ENCODE peak calls at places on chromosomes 4 and X, in four cellular contexts. One of them, this sample, is unnamed.

GRCh38 chr4:53346920-53347852 is 18.7 kb downstream of the SCFD2 start:
- DNase-seq in cardiac muscle cell: peak; percentile 23
- DNase-seq in ovary: no peak
- DNase-seq in GM23338: no peak
- DNase-seq in this sample: no peak

GRCh38 chr4:69831646-69832325 is 28.2 kb downstream of the SULT1E1 start:
- DNase-seq in GM23338: no peak
- DNase-seq in cardiac muscle cell: no peak
- DNase-seq in ovary: no peak
- DNase-seq in this sample: no peak

GRCh38 chrX:18792828-18793227 is 85.4 kb downstream of the PPEF1 start:
- DNase-seq in cardiac muscle cell: no peak
- DNase-seq in ovary: no peak
- DNase-seq in GM23338: no peak
- DNase-seq in this sample: no peak

GRCh38 chr4:30094866-30095265 is 625.3 kb upstream of the PCDH7 start:
- DNase-seq in cardiac muscle cell: peak; percentile 14
- DNase-seq in ovary: no peak
- DNase-seq in GM23338: no peak
- DNase-seq in this sample: no peak

GRCh38 chr4:18932940-18933339 is 911.4 kb upstream of the LCORL start:
- DNase-seq in ovary: no peak
- DNase-seq in GM23338: no peak
- DNase-seq in cardiac muscle cell: no peak
- DNase-seq in this sample: no peak

GRCh38 chr4:93080316-93080715 is 748.2 kb upstream of the ATOH1 start:
- DNase-seq in cardiac muscle cell: no peak
- DNase-seq in ovary: no peak
- DNase-seq in GM23338: no peak
- DNase-seq in this sample: no peak

GRCh38 chr4:79198886-79199591 is 126.8 kb downstream of the NAA11 start:
- DNase-seq in GM23338: no peak
- DNase-seq in ovary: no peak
- DNase-seq in cardiac muscle cell: no peak
- DNase-seq in this sample: no peak

GRCh38 chr4:57465321-57466056 is 355.3 kb upstream of the IGFBP7 start:
- DNase-seq in GM23338: no peak
- DNase-seq in ovary: no peak
- DNase-seq in cardiac muscle cell: no peak
- DNase-seq in this sample: no peak

GRCh38 chrX:53595266-53595810 is 91.2 kb downstream of the HUWE1 start:
- DNase-seq in ovary: no peak
- DNase-seq in GM23338: no peak
- DNase-seq in cardiac muscle cell: no peak
- DNase-seq in this sample: no peak

GRCh38 chr4:101730291-101731117 is 60.0 kb upstream of the BANK1 start:
- DNase-seq in cardiac muscle cell: peak; percentile 89
- DNase-seq in ovary: peak; percentile 40
- DNase-seq in GM23338: peak; percentile 81
- DNase-seq in this sample: peak; percentile 78

GRCh38 chr4:52407545-52407944 is 251.6 kb downstream of the USP46 start:
- DNase-seq in GM23338: no peak
- DNase-seq in ovary: no peak
- DNase-seq in cardiac muscle cell: no peak
- DNase-seq in this sample: peak; percentile 29

GRCh38 chrX:38276089-38276488 is 51.2 kb downstream of the RPGR start:
- DNase-seq in GM23338: no peak
- DNase-seq in cardiac muscle cell: no peak
- DNase-seq in ovary: no peak
- DNase-seq in this sample: no peak

GRCh38 chr4:137960371-137961050 is 281.6 kb downstream of the SLC7A11 start:
- DNase-seq in cardiac muscle cell: peak; percentile 72
- DNase-seq in GM23338: no peak
- DNase-seq in ovary: no peak
- DNase-seq in this sample: no peak

GRCh38 chr4:24160358-24160757 is 270.5 kb upstream of the PPARGC1A start:
- DNase-seq in GM23338: no peak
- DNase-seq in cardiac muscle cell: no peak
- DNase-seq in ovary: no peak
- DNase-seq in this sample: no peak

GRCh38 chr4:79042079-79042674 is 102.9 kb upstream of the PAQR3 start:
- DNase-seq in ovary: no peak
- DNase-seq in cardiac muscle cell: peak; percentile 59
- DNase-seq in GM23338: peak; percentile 45
- DNase-seq in this sample: peak; percentile 13

GRCh38 chrX:43897290-43897689 is 15.0 kb upstream of the MAOB start:
- DNase-seq in ovary: no peak
- DNase-seq in cardiac muscle cell: no peak
- DNase-seq in GM23338: no peak
- DNase-seq in this sample: no peak

GRCh38 chrX:132497432-132497831 is 8.6 kb upstream of the MBNL3 start:
- DNase-seq in GM23338: no peak
- DNase-seq in cardiac muscle cell: no peak
- DNase-seq in ovary: no peak
- DNase-seq in this sample: no peak

GRCh38 chr4:3302786-3303444 is 10.1 kb downstream of the RGS12 start:
- DNase-seq in GM23338: no peak
- DNase-seq in cardiac muscle cell: no peak
- DNase-seq in ovary: peak; percentile 31
- DNase-seq in this sample: no peak

GRCh38 chr4:120939693-120940092 is 17.2 kb upstream of the PRDM5 start:
- DNase-seq in GM23338: no peak
- DNase-seq in cardiac muscle cell: no peak
- DNase-seq in ovary: no peak
- DNase-seq in this sample: no peak

GRCh38 chr4:180717451-180717850 is 1525.8 kb upstream of the TENM3 start:
- DNase-seq in GM23338: no peak
- DNase-seq in cardiac muscle cell: no peak
- DNase-seq in ovary: no peak
- DNase-seq in this sample: no peak

GRCh38 chr4:1004071-1004418 is 7.4 kb upstream of the FGFRL1 start:
- DNase-seq in GM23338: no peak
- DNase-seq in ovary: no peak
- DNase-seq in cardiac muscle cell: no peak
- DNase-seq in this sample: no peak

GRCh38 chr4:1002131-1002630 is 9.0 kb upstream of the SLC26A1 start:
- DNase-seq in cardiac muscle cell: peak; percentile 61
- DNase-seq in GM23338: peak; percentile 78
- DNase-seq in ovary: peak; percentile 79
- DNase-seq in this sample: no peak

GRCh38 chr4:1004557-1005485 is 6.6 kb upstream of the FGFRL1 start:
- DNase-seq in GM23338: no peak
- DNase-seq in cardiac muscle cell: no peak
- DNase-seq in ovary: no peak
- DNase-seq in this sample: no peak

GRCh38 chr4:1002631-1003251 is 8.7 kb upstream of the FGFRL1 start:
- DNase-seq in ovary: no peak
- DNase-seq in cardiac muscle cell: no peak
- DNase-seq in GM23338: peak; percentile 55
- DNase-seq in this sample: no peak

DNA sequence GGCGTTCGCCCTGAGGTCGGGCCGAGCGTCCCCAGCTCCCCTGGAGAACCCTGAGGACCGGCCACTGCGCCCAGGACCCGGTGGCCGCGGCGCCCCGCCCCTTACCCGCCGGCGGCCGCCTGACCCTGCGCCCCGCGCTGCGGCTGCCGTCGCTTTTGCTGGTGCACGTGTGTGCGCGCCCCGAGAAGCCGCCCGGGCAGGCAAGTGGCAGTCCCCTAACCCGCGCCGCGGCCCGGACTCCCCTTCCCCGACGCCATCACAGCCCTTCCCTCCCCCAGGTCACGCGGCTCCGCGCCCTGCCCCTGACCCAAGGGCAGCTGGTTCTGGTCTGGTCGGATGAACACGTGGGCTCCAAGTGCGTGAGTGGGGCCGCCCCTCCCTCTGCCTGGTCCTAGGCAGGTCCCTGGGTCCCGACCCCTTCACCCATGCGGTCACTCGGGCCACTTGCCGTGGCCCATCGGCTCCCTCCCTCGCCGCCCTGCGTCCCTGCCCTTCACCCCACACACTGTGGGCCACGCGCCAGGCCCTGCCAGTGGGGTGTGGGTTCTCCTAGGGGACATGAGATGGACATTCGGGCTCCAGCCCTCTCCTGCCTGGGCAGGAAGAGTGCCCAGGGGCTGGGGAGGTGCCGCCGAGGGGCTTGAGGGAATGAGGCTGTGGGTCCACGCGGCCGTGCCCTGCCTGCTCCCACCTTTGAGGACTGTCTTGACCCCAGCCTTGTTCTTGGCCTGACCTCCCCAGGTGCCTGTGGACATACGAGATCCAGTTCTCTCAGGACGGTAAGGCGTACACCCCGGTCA is 8.0 kb upstream of the FGFRL1 start:
- DNase-seq in GM23338: peak; percentile 64
- DNase-seq in ovary: no peak
- DNase-seq in cardiac muscle cell: no peak
- DNase-seq in this sample: no peak
- H3K4me3 ChIP-seq in GM23338: peak overlapping the region; percentile 57
- H3K4me3 ChIP-seq in ovary: no peak overlapping the region
- H3K4me3 ChIP-seq in cardiac muscle cell: peak overlapping the region; percentile 13
- H3K4me3 ChIP-seq in this sample: no peak overlapping the region

GRCh38 chrX:31931225-31931624 is 859.4 kb upstream of the FTHL17 start:
- DNase-seq in GM23338: no peak
- DNase-seq in cardiac muscle cell: peak; percentile 64
- DNase-seq in ovary: no peak
- DNase-seq in this sample: no peak
- H3K4me3 ChIP-seq in GM23338: no peak overlapping the region
- H3K4me3 ChIP-seq in cardiac muscle cell: no peak overlapping the region
- H3K4me3 ChIP-seq in ovary: no peak overlapping the region
- H3K4me3 ChIP-seq in this sample: no peak overlapping the region

GRCh38 chr4:88746186-88746585 is 48.6 kb upstream of the NAP1L5 start:
- DNase-seq in ovary: no peak
- DNase-seq in GM23338: peak; percentile 35
- DNase-seq in cardiac muscle cell: no peak
- DNase-seq in this sample: no peak
- H3K4me3 ChIP-seq in ovary: no peak overlapping the region
- H3K4me3 ChIP-seq in GM23338: no peak overlapping the region
- H3K4me3 ChIP-seq in cardiac muscle cell: no peak overlapping the region
- H3K4me3 ChIP-seq in this sample: no peak overlapping the region

GRCh38 chr4:7942019-7942556 is 2.4 kb upstream of the AFAP1 start:
- DNase-seq in ovary: peak; percentile 26
- DNase-seq in GM23338: no peak
- DNase-seq in cardiac muscle cell: no peak
- DNase-seq in this sample: no peak

GRCh38 chr4:7941111-7942018 is 1.7 kb upstream of the AFAP1 start:
- DNase-seq in ovary: peak; percentile 38
- DNase-seq in GM23338: peak; percentile 80
- DNase-seq in cardiac muscle cell: peak; percentile 43
- DNase-seq in this sample: no peak

GRCh38 chr4:7936963-7937362 is 2.7 kb downstream of the AFAP1 start:
- DNase-seq in ovary: no peak
- DNase-seq in GM23338: no peak
- DNase-seq in cardiac muscle cell: peak; percentile 44
- DNase-seq in this sample: no peak

GRCh38 chr4:7938513-7939376 is 916 bp downstream of the AFAP1 start:
- DNase-seq in cardiac muscle cell: peak; percentile 58
- DNase-seq in GM23338: peak; percentile 64
- DNase-seq in ovary: peak; percentile 60
- DNase-seq in this sample: no peak

DNA sequence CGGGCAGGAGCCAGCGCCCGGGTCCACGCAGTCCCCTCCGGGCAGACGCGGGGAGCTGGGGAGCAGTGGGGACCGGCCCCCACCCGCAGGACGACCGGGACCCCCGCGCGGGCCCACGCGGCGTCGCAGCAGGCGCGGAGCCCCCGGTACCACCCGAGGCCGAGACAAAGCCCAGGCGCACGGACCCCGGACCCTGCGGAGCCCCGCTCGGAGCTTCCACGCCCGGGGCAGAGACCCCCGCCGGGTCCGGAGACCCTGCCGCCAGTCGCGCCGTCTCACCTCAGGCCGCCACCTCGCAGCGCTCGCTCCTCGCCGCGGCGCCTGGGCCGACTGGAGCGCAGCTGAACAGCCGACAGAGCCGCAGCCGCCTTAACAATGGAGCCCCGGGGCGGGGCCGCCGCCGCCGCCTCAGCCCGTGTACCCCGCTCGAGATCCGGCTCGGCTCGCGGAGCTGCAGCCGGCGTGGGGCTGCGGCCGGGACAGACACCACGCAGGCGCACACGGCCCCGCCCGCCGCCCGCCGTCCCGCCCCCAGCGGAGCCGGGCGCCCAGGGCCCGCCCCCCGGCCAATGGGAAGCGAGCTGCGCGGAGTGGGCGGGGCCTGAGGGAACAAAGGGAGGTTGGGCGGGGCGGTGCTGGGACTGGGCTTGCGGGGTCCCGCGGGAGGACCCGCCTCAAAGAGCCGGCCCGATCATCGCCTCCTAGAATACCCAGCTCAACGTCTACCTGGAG is at the start of gene AFAP1:
- DNase-seq in GM23338: peak; percentile 96
- DNase-seq in cardiac muscle cell: peak; percentile 94
- DNase-seq in ovary: peak; percentile 94
- DNase-seq in this sample: peak; percentile 37
- H3K4me3 ChIP-seq in GM23338: peak within 1 kb of the TSS; percentile 79
- H3K4me3 ChIP-seq in cardiac muscle cell: peak within 1 kb of the TSS; percentile 97
- H3K4me3 ChIP-seq in ovary: peak within 1 kb of the TSS; percentile 51
- H3K4me3 ChIP-seq in this sample: peak within 1 kb of the TSS; percentile 73

GRCh38 chr4:41476310-41476709 is 61.6 kb upstream of the LIMCH1 start:
- DNase-seq in ovary: no peak
- DNase-seq in cardiac muscle cell: no peak
- DNase-seq in GM23338: no peak
- DNase-seq in this sample: no peak

GRCh38 chr4:41472098-41472497 is 65.9 kb upstream of the LIMCH1 start:
- DNase-seq in cardiac muscle cell: no peak
- DNase-seq in GM23338: no peak
- DNase-seq in ovary: no peak
- DNase-seq in this sample: no peak

GRCh38 chr4:41471126-41471665 is 66.8 kb upstream of the LIMCH1 start:
- DNase-seq in GM23338: no peak
- DNase-seq in ovary: no peak
- DNase-seq in cardiac muscle cell: no peak
- DNase-seq in this sample: no peak

GRCh38 chr4:41468122-41468521 is 69.8 kb upstream of the LIMCH1 start:
- DNase-seq in ovary: no peak
- DNase-seq in cardiac muscle cell: no peak
- DNase-seq in GM23338: no peak
- DNase-seq in this sample: no peak

DNA sequence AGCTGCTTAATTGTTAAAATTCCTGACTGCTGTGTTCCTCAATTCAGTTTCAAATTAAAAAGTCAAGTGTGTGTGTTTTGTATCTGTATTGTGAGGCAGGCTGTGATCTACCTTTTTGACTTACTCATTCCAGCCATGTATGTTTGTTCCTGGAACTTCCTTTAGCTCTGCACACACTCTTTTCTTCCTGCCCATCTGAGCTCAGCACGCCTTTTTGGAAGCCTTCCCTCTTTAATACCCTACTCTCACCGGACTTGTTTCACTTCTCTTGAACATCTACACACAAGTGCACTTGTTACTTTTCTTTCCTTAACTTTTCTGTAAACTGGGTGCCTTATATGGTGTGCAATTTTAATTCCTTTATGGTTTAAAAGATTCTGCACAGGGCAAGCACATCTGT is 66.3 kb upstream of the LIMCH1 start:
- DNase-seq in ovary: no peak
- DNase-seq in GM23338: no peak
- DNase-seq in cardiac muscle cell: no peak
- DNase-seq in this sample: no peak
- H3K4me3 ChIP-seq in ovary: no peak overlapping the region
- H3K4me3 ChIP-seq in GM23338: no peak overlapping the region
- H3K4me3 ChIP-seq in cardiac muscle cell: no peak overlapping the region
- H3K4me3 ChIP-seq in this sample: no peak overlapping the region

This sample was measured in HCT116.